ENCODE peak calls at places on chromosomes 13 and 19, in five cellular contexts. One of them, this sample, is unnamed.

GRCh38 chr13:96816261-96816660 is 178.0 kb downstream of the OXGR1 start:
- DNase-seq in GM12892: no peak
- DNase-seq in hypothalamus: no peak
- DNase-seq in choroid plexus epithelial cell: peak; percentile 36
- DNase-seq in NCI-H345: no peak
- DNase-seq in this sample: no peak

GRCh38 chr13:41458939-41459753 is 1.8 kb downstream of the RGCC start:
- DNase-seq in choroid plexus epithelial cell: peak; percentile 82
- DNase-seq in NCI-H345: no peak
- DNase-seq in GM12892: no peak
- DNase-seq in hypothalamus: no peak
- DNase-seq in this sample: peak; percentile 91

GRCh38 chr13:97499181-97499580 is 65.2 kb downstream of the RAP2A start:
- DNase-seq in hypothalamus: no peak
- DNase-seq in choroid plexus epithelial cell: no peak
- DNase-seq in NCI-H345: no peak
- DNase-seq in GM12892: no peak
- DNase-seq in this sample: no peak

GRCh38 chr13:95254341-95254740 is 46.9 kb downstream of the ABCC4 start:
- DNase-seq in hypothalamus: no peak
- DNase-seq in choroid plexus epithelial cell: peak; percentile 29
- DNase-seq in NCI-H345: no peak
- DNase-seq in GM12892: no peak
- DNase-seq in this sample: no peak

GRCh38 chr13:48160879-48161278 is 66.0 kb upstream of the MED4 start:
- DNase-seq in NCI-H345: no peak
- DNase-seq in choroid plexus epithelial cell: peak; percentile 20
- DNase-seq in GM12892: no peak
- DNase-seq in hypothalamus: no peak
- DNase-seq in this sample: no peak

GRCh38 chr13:33235078-33235477 is 50.5 kb downstream of the STARD13 start:
- DNase-seq in GM12892: no peak
- DNase-seq in hypothalamus: no peak
- DNase-seq in choroid plexus epithelial cell: peak; percentile 82
- DNase-seq in NCI-H345: no peak
- DNase-seq in this sample: no peak

GRCh38 chr19:47615230-47615629 is 6.3 kb downstream of the BICRA start:
- DNase-seq in hypothalamus: no peak
- DNase-seq in GM12892: no peak
- DNase-seq in NCI-H345: no peak
- DNase-seq in choroid plexus epithelial cell: no peak
- DNase-seq in this sample: no peak

GRCh38 chr19:32692727-32693061 is 1.1 kb downstream of the NUDT19 start:
- DNase-seq in hypothalamus: no peak
- DNase-seq in choroid plexus epithelial cell: no peak
- DNase-seq in NCI-H345: no peak
- DNase-seq in GM12892: no peak
- DNase-seq in this sample: no peak

GRCh38 chr13:50891206-50891605 is 18.4 kb upstream of the RNASEH2B start:
- DNase-seq in choroid plexus epithelial cell: no peak
- DNase-seq in hypothalamus: no peak
- DNase-seq in NCI-H345: no peak
- DNase-seq in GM12892: no peak
- DNase-seq in this sample: no peak

GRCh38 chr19:15631817-15632216 is 8.9 kb upstream of the CYP4F3 start:
- DNase-seq in GM12892: no peak
- DNase-seq in NCI-H345: no peak
- DNase-seq in choroid plexus epithelial cell: peak; percentile 5
- DNase-seq in hypothalamus: no peak
- DNase-seq in this sample: peak; percentile 64

GRCh38 chr13:39527961-39528720 is 74.9 kb downstream of the LHFPL6 start:
- DNase-seq in hypothalamus: no peak
- DNase-seq in GM12892: no peak
- DNase-seq in NCI-H345: no peak
- DNase-seq in choroid plexus epithelial cell: peak; percentile 94
- DNase-seq in this sample: no peak

GRCh38 chr19:39080431-39080830 is 3.7 kb upstream of the ACP7 start:
- DNase-seq in NCI-H345: peak; percentile 40
- DNase-seq in hypothalamus: no peak
- DNase-seq in choroid plexus epithelial cell: no peak
- DNase-seq in GM12892: no peak
- DNase-seq in this sample: no peak

GRCh38 chr13:73335226-73335625 is 276.4 kb downstream of the KLF5 start:
- DNase-seq in NCI-H345: no peak
- DNase-seq in choroid plexus epithelial cell: peak; percentile 73
- DNase-seq in hypothalamus: no peak
- DNase-seq in GM12892: no peak
- DNase-seq in this sample: no peak

GRCh38 chr13:93230466-93230865 is 3.9 kb downstream of the GPC6 start:
- DNase-seq in hypothalamus: no peak
- DNase-seq in GM12892: no peak
- DNase-seq in NCI-H345: no peak
- DNase-seq in choroid plexus epithelial cell: peak; percentile 92
- DNase-seq in this sample: no peak

GRCh38 chr19:35901055-35901644 is 810 bp upstream of the NFKBID start:
- DNase-seq in choroid plexus epithelial cell: peak; percentile 37
- DNase-seq in GM12892: no peak
- DNase-seq in hypothalamus: no peak
- DNase-seq in NCI-H345: no peak
- DNase-seq in this sample: no peak

GRCh38 chr19:18385675-18386542 is at the start of gene GDF15:
- DNase-seq in GM12892: no peak
- DNase-seq in NCI-H345: no peak
- DNase-seq in choroid plexus epithelial cell: peak; percentile 98
- DNase-seq in hypothalamus: no peak
- DNase-seq in this sample: peak; percentile 93

GRCh38 chr13:42577538-42577937 is 3.6 kb downstream of the TNFSF11 start:
- DNase-seq in GM12892: no peak
- DNase-seq in NCI-H345: no peak
- DNase-seq in hypothalamus: no peak
- DNase-seq in choroid plexus epithelial cell: no peak
- DNase-seq in this sample: no peak

GRCh38 chr19:49896863-49897621 is at the start of gene IL4I1:
- DNase-seq in hypothalamus: no peak
- DNase-seq in NCI-H345: no peak
- DNase-seq in GM12892: peak; percentile 79
- DNase-seq in choroid plexus epithelial cell: no peak
- DNase-seq in this sample: no peak

GRCh38 chr19:55189424-55189823 is 9.3 kb upstream of the SYT5 start:
- DNase-seq in NCI-H345: no peak
- DNase-seq in GM12892: no peak
- DNase-seq in hypothalamus: no peak
- DNase-seq in choroid plexus epithelial cell: peak; percentile 96
- DNase-seq in this sample: no peak